ENCODE peak calls at places on chromosomes 2 and 18, in four cellular contexts. B, Y, Z and R are unnamed samples.

GRCh38 chr18:67218556-67218955 is 298.0 kb downstream of the DSEL start:
- DNase-seq in Z (no peak), B (no peak), Y (no peak), R (no peak)

GRCh38 chr18:31497711-31498449 is at the start of gene DSG2:
- DNase-seq in Y (peak), Z (no peak), B (peak), R (peak)

GRCh38 chr18:34122724-34123334 is 101.9 kb downstream of the NOL4 start:
- DNase-seq in Z (peak), Y (peak), B (no peak), R (peak)

GRCh38 chr2:29314816-29315571 is 199.8 kb downstream of the CLIP4 start:
- DNase-seq in Z (no peak), Y (peak), B (no peak), R (peak)

GRCh38 chr2:224492531-224492930 is 90.6 kb upstream of the FAM124B start:
- DNase-seq in B (no peak), Z (no peak), Y (no peak), R (no peak)

GRCh38 chr2:101474752-101475384 is at the start of gene RFX8:
- DNase-seq in Z (peak), Y (no peak), B (no peak), R (peak)

GRCh38 chr2:46836295-46837111 is 79.1 kb downstream of the MCFD2 start:
- DNase-seq in Z (peak), B (no peak), Y (no peak), R (no peak)

GRCh38 chr18:58576641-58577251 is 52.1 kb downstream of the ALPK2 start:
- DNase-seq in Z (peak), Y (no peak), B (no peak), R (no peak)

GRCh38 chr2:192559541-192560126 is 364.9 kb upstream of the TMEFF2 start:
- DNase-seq in B (no peak), Y (no peak), Z (no peak), R (peak)

GRCh38 chr2:120978359-120979050 is 242.8 kb downstream of the GLI2 start:
- DNase-seq in Y (no peak), Z (peak), B (no peak), R (no peak)

GRCh38 chr2:15050483-15050882 is 418.0 kb downstream of the LRATD1 start:
- DNase-seq in Y (no peak), Z (peak), B (no peak), R (no peak)

GRCh38 chr2:17752892-17753802 is 463 bp downstream of the SMC6 start:
- DNase-seq in Z (peak), Y (peak), B (no peak), R (peak)

GRCh38 chr2:95379616-95379925 is 22.9 kb upstream of the FAHD2A start:
- DNase-seq in Y (peak), Z (no peak), B (no peak), R (no peak)

GRCh38 chr2:202064206-202064880 is 8.7 kb upstream of the KIAA2012 start:
- DNase-seq in Z (peak), B (no peak), Y (peak), R (peak)

GRCh38 chr2:71831208-71831577 is 316.5 kb downstream of the CYP26B1 start:
- DNase-seq in Y (peak), Z (peak), B (no peak), R (peak)

GRCh38 chr2:221635949-221636348 is 63.8 kb upstream of the EPHA4 start:
- DNase-seq in Z (no peak), B (no peak), Y (no peak), R (peak)

GRCh38 chr2:237995036-237995435 is 28.2 kb downstream of the UBE2F start:
- DNase-seq in Y (no peak), B (no peak), Z (no peak), R (peak)

GRCh38 chr2:190978389-190979053 is 35.5 kb downstream of the STAT1 start:
- DNase-seq in B (no peak), Z (peak), Y (no peak), R (no peak)

GRCh38 chr2:10188211-10188610 is 65.7 kb downstream of the RRM2 start:
- DNase-seq in B (no peak), Y (no peak), Z (peak), R (peak)

GRCh38 chr18:44896817-44897216 is 216.1 kb downstream of the SETBP1 start:
- DNase-seq in B (no peak), Z (no peak), Y (no peak), R (no peak)

GRCh38 chr2:174059875-174060226 is 94.7 kb upstream of the SP3 start:
- DNase-seq in B (no peak), Z (peak), Y (no peak), R (no peak)

GRCh38 chr2:190533175-190533967 is 1.2 kb downstream of the NEMP2 start:
- DNase-seq in B (no peak), Z (no peak), Y (no peak), R (no peak)

GRCh38 chr2:109435866-109436634 is 177.7 kb downstream of the SEPTIN10 start:
- DNase-seq in Y (no peak), Z (peak), B (no peak), R (no peak)

GRCh38 chr18:8468911-8469310 is 140.3 kb upstream of the RAB12 start:
- DNase-seq in Z (peak), Y (no peak), B (no peak), R (no peak)

GRCh38 chr2:232636788-232637420 is 3.5 kb downstream of the EFHD1 start:
- DNase-seq in Y (no peak), B (no peak), Z (no peak), R (no peak)

GRCh38 chr2:156901373-156902031 is 356.0 kb upstream of the GALNT5 start:
- DNase-seq in Z (peak), B (no peak), Y (no peak), R (peak)

GRCh38 chr2:121186261-121186660 is 98.7 kb downstream of the TFCP2L1 start:
- DNase-seq in B (no peak), Z (no peak), Y (peak), R (no peak)

GRCh38 chr2:24945907-24946306 is 25.8 kb downstream of the DNAJC27 start:
- DNase-seq in B (no peak), Y (no peak), Z (peak), R (no peak)

GRCh38 chr2:62998949-62999348 is 51.7 kb upstream of the OTX1 start:
- DNase-seq in Y (no peak), Z (peak), B (no peak), R (no peak)

GRCh38 chr2:234091432-234091879 is 41.0 kb downstream of the SPP2 start:
- DNase-seq in Z (no peak), Y (no peak), B (no peak), R (no peak)

GRCh38 chr2:33258387-33258786 is 218.1 kb upstream of the RASGRP3 start:
- DNase-seq in Z (no peak), Y (no peak), B (no peak), R (no peak)

GRCh38 chr2:33266467-33266866 is 210.0 kb upstream of the RASGRP3 start:
- DNase-seq in Z (no peak), Y (no peak), B (no peak), R (no peak)

GRCh38 chr2:33264766-33265165 is 211.7 kb upstream of the RASGRP3 start:
- DNase-seq in B (no peak), Z (no peak), Y (no peak), R (no peak)

GRCh38 chr2:33265584-33266338 is 210.7 kb upstream of the RASGRP3 start:
- DNase-seq in B (no peak), Z (no peak), Y (no peak), R (no peak)

DNA sequence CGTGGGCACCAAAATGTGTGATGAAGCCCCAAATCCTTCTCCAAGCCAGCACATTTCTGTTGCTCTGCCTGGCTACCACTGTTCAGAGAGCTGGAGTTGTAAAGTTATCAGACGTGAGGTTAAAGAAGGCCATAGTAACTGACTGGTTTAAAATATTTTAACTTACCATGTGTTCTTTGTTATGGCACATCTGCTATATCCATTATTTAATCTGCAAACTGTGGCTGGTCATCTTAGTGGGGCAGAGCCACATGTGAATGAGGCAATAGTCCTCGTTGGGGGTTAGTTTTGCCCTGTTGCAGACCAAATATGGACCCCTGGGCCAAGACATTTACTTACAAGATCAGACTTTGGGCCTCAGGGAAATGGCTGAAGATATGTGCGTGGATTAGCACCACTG is 214.4 kb upstream of the RASGRP3 start:
- DNase-seq in B (no peak), Y (no peak), Z (no peak), R (no peak)
- H4K5ac ChIP-seq in B (no peak), Y (no peak), Z (peak), R (no peak)

DNA sequence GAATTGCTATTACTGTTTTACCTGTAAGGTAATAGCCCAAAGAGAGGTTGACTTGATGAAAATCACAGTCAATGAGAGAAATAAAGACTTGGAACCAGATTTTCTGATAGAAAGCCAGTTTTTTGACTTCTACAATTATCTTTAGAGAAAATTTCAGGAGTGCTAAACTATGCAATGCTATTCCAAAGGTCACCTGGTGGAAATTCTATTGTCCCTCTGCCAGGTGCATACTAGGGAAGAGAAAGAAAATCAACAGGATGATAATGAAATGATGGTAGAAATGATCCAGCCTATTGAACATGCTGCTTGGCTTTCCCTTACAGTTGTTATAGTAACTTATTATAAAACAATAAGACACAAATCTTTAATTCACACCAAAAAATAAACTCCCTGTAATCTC is 85.0 kb downstream of the FASTKD2 start:
- DNase-seq in Y (no peak), B (no peak), Z (no peak), R (no peak)
- H4K5ac ChIP-seq in Y (no peak), B (no peak), Z (no peak), R (no peak)

DNA sequence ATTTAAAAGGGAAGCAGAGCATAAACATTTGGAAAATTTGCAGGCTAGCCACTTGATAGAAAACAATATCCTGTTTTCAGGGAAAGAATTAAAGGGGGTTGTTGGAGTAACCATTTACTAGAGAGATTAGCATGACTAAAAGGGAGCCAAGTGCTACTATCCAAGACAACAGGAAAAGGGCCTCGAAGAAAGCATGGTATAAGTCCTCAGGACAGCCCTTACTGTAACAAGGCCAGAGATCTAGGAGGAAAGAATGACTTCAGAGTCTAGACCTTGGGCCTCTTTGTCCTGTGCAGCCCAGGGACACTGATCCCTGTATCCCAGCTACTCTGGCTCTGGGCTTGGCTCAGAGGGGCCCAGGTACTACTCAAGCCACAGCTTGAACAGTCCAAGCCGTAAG is 16.6 kb downstream of the TPO start:
- DNase-seq in Z (no peak), B (no peak), Y (no peak), R (no peak)
- H4K5ac ChIP-seq in Z (no peak), B (no peak), Y (no peak), R (no peak)

GRCh38 chr2:137185378-137186078 is 420.2 kb downstream of the THSD7B start:
- DNase-seq in B (no peak), Y (no peak), Z (no peak), R (no peak)
- H4K5ac ChIP-seq in B (no peak), Y (no peak), Z (no peak), R (no peak)

GRCh38 chr2:159185401-159186130 is 100.9 kb downstream of the WDSUB1 start:
- DNase-seq in Y (no peak), Z (peak), B (no peak), R (peak)

GRCh38 chr2:159188449-159188848 is 98.1 kb downstream of the WDSUB1 start:
- DNase-seq in Y (no peak), B (no peak), Z (no peak), R (no peak)

GRCh38 chr2:159183346-159183745 is 103.2 kb downstream of the WDSUB1 start:
- DNase-seq in B (no peak), Y (no peak), Z (no peak), R (no peak)

GRCh38 chr2:159186462-159186861 is 100.0 kb downstream of the WDSUB1 start:
- DNase-seq in Y (no peak), B (no peak), Z (no peak), R (no peak)

DNA sequence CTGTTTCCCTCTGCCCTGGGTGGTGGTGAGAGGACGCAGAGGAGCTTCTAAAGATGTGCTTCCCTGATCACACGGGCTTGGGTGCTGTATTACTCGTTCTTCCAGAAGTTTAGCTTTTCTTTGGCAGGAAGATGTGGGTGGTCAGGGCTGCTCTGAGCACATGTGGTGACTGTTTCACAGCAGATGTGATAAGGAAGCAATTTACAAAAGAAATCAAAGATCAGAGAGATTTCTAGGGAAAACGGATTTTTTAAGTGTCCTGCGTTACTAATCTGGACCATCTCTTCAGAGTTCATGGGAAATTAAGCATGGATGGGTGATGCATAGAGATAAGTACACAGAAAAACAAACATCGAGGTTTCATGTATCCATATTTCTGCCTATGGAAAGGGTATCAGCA is 99.4 kb downstream of the WDSUB1 start:
- DNase-seq in Z (peak), B (no peak), Y (no peak), R (no peak)
- H4K5ac ChIP-seq in Z (no peak), B (no peak), Y (no peak), R (no peak)

GRCh38 chr2:141142025-141142424 is 988.8 kb downstream of the LRP1B start:
- DNase-seq in Z (no peak), Y (no peak), B (no peak), R (no peak)
- H4K5ac ChIP-seq in Z (no peak), Y (no peak), B (no peak), R (no peak)

DNA sequence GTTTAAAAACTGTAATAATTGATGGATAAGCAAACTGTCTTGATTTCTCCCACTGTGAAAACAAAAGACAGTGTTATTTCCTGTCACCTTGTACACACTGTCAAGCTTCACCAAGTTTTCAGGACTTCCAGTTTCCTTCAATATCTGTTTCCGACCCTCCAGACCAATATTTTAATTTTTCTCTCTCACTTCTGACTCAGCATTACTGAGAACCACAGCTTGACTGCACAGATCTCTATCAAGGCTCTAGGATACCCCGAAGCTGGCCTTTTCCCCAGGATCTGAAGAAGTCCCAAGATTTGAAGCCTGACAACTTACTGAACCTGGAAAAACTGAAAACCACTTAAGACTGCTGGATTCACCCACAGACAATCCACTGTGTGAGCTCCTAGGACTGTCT is 13.2 kb upstream of the SULT1C3 start:
- DNase-seq in B (no peak), Z (no peak), Y (no peak), R (no peak)
- H4K5ac ChIP-seq in B (no peak), Z (no peak), Y (no peak), R (no peak)

GRCh38 chr2:106332054-106332453 is 136.2 kb downstream of the RGPD3 start:
- DNase-seq in B (no peak), Y (no peak), Z (no peak), R (peak)
- H4K5ac ChIP-seq in B (no peak), Y (no peak), Z (no peak), R (no peak)

DNA sequence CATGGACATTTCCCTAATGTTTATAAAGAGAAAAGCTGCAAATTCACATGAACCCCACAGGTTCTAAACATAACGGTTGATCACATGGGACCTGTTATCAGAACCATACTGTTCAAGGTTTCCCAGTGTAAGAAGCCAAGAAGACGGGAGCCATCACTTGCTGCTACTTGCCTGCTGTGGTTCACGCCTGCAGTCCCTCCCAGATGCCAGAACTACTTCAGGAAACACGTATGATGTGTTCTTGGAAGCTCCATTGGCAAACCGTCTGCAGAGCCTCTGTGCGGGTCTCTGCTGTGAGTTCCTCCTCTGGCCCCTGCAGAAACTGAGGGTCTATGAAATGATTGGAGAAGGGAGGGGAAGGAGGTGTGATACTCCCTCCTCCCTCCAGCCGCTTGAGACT is 75.2 kb downstream of the CABLES1 start:
- DNase-seq in Z (no peak), B (no peak), Y (no peak), R (no peak)
- H4K5ac ChIP-seq in Z (no peak), B (no peak), Y (no peak), R (no peak)

GRCh38 chr2:43980902-43981301 is 14.9 kb downstream of the LRPPRC start:
- DNase-seq in B (no peak), Y (no peak), Z (no peak), R (no peak)

GRCh38 chr2:43977677-43978076 is 18.1 kb downstream of the LRPPRC start:
- DNase-seq in Y (no peak), B (no peak), Z (peak), R (no peak)
- H4K5ac ChIP-seq in Y (no peak), B (no peak), Z (no peak), R (no peak)